ENCODE peak calls at places on chromosome 15, in seven cellular contexts. Q is GM12891, Z is left lung, V is A172, H is NCI-H1092, U is GOT3, W is WTC11. K is an unnamed sample.
A peak's percentile ranks its signal among the peaks of the same experiment; 100 is the strongest.

GRCh38 chr15:57720861-57721260 is 14.3 kb downstream of the POLR2M start:
- DNase-seq in W (no peak), H (no peak), Z (no peak), V (no peak), Q (no peak), U (no peak), K (no peak)

GRCh38 chr15:67183443-67184169 is 70.9 kb downstream of the AAGAB start:
- DNase-seq in W (no peak), Z (no peak), Q (no peak), V (no peak), U (no peak), H (no peak), K (no peak)

GRCh38 chr15:51750942-51751686 is at the start of gene TMOD2:
- DNase-seq in V (no peak), H (no peak), U (no peak), Q (peak; percentile 64), Z (peak; percentile 46), W (peak; percentile 76), K (no peak)

GRCh38 chr15:101337976-101338375 is 42.9 kb upstream of the SNRPA1 start:
- DNase-seq in Z (no peak), V (no peak), W (no peak), H (no peak), Q (no peak), U (no peak), K (no peak)

GRCh38 chr15:57213783-57214366 is 162.4 kb upstream of the CGNL1 start:
- DNase-seq in V (peak; percentile 44), U (no peak), Z (no peak), H (peak; percentile 22), Q (no peak), W (no peak), K (no peak)

GRCh38 chr15:61634837-61635236 is 405.7 kb upstream of the RORA start:
- DNase-seq in U (no peak), H (no peak), W (no peak), V (no peak), Z (no peak), Q (no peak), K (no peak)

GRCh38 chr15:40847225-40847961 is 3.5 kb downstream of the SPINT1 start:
- DNase-seq in W (no peak), Q (peak; percentile 62), Z (peak; percentile 88), V (peak; percentile 68), H (no peak), U (no peak), K (peak; percentile 11)

GRCh38 chr15:68344600-68344999 is 67.1 kb downstream of the FEM1B start:
- DNase-seq in H (no peak), Z (no peak), U (no peak), Q (no peak), W (no peak), V (no peak), K (no peak)

GRCh38 chr15:55248895-55249294 is 40.7 kb downstream of the RAB27A start:
- DNase-seq in Z (no peak), V (no peak), H (no peak), U (no peak), Q (no peak), W (no peak), K (no peak)

GRCh38 chr15:40693904-40694705 is 869 bp upstream of the RAD51 start:
- DNase-seq in Z (no peak), H (no peak), W (no peak), Q (no peak), V (no peak), U (no peak), K (peak; percentile 0)

GRCh38 chr15:75532413-75533250 is 46.5 kb downstream of the PTPN9 start:
- DNase-seq in Z (peak; percentile 39), U (no peak), Q (no peak), V (peak; percentile 55), H (no peak), W (peak; percentile 33), K (no peak)

GRCh38 chr15:52855157-52855556 is 65.0 kb upstream of the ONECUT1 start:
- DNase-seq in Z (no peak), Q (no peak), W (no peak), U (no peak), H (no peak), V (no peak), K (no peak)

GRCh38 chr15:25188051-25188450 is 233.3 kb downstream of the SNRPN start:
- DNase-seq in W (no peak), U (no peak), Z (no peak), H (no peak), Q (no peak), V (no peak), K (no peak)

GRCh38 chr15:99104788-99105515 is at the start of gene SYNM:
- DNase-seq in Z (peak; percentile 58), W (peak; percentile 84), V (peak; percentile 46), U (peak; percentile 67), Q (peak; percentile 81), H (peak; percentile 75), K (peak; percentile 5)

GRCh38 chr15:51861557-51862350 is 32.3 kb downstream of the TMOD3 start:
- DNase-seq in H (no peak), W (no peak), V (no peak), Z (no peak), Q (no peak), U (no peak), K (no peak)

GRCh38 chr15:70099966-70100494 is 2.3 kb upstream of the TLE3 start:
- DNase-seq in V (no peak), Z (no peak), W (no peak), Q (no peak), U (no peak), H (no peak), K (no peak)

GRCh38 chr15:77179541-77179998 is 108.7 kb upstream of the TSPAN3 start:
- DNase-seq in Q (no peak), U (no peak), H (no peak), Z (no peak), W (no peak), V (no peak), K (no peak)

GRCh38 chr15:99755692-99756409 is 22.6 kb upstream of the LYSMD4 start:
- DNase-seq in Z (no peak), V (peak; percentile 42), U (no peak), H (peak; percentile 15), W (peak; percentile 28), Q (peak; percentile 38), K (no peak)

GRCh38 chr15:101458908-101459578 is 30.5 kb downstream of the PCSK6 start:
- DNase-seq in H (no peak), Z (no peak), U (no peak), Q (no peak), W (no peak), V (no peak), K (no peak)

GRCh38 chr15:52651868-52652267 is 27.3 kb downstream of the ATOSA start:
- DNase-seq in U (no peak), V (peak; percentile 91), H (peak; percentile 35), Z (peak; percentile 70), Q (no peak), W (peak; percentile 39), K (no peak)

GRCh38 chr15:69910511-69910910 is 187.2 kb downstream of the TLE3 start:
- DNase-seq in V (no peak), W (no peak), H (no peak), Q (no peak), U (no peak), Z (no peak), K (no peak)

GRCh38 chr15:29369261-29369660 is 99.6 kb upstream of the NSMCE3 start:
- DNase-seq in W (no peak), U (no peak), H (no peak), Q (no peak), Z (no peak), V (no peak), K (no peak)

GRCh38 chr15:88653200-88654064 is 14.6 kb downstream of the ISG20 start:
- DNase-seq in V (no peak), Z (no peak), Q (no peak), H (no peak), W (no peak), U (no peak), K (no peak)

GRCh38 chr15:39785139-39785538 is 2.5 kb upstream of the FSIP1 start:
- DNase-seq in W (no peak), H (no peak), U (no peak), Q (no peak), Z (no peak), V (no peak), K (peak; percentile 9)

GRCh38 chr15:74651251-74651741 is 35.7 kb downstream of the CLK3 start:
- DNase-seq in V (no peak), H (no peak), W (no peak), Q (no peak), Z (no peak), U (no peak), K (no peak)

GRCh38 chr15:45409596-45409995 is 31.3 kb upstream of the GATM start:
- DNase-seq in Q (no peak), W (no peak), V (no peak), Z (no peak), H (no peak), U (no peak), K (no peak)

GRCh38 chr15:60798821-60799220 is 319.9 kb upstream of the ICE2 start:
- DNase-seq in V (no peak), H (no peak), W (no peak), Q (no peak), Z (no peak), U (no peak), K (no peak)

GRCh38 chr15:31579976-31580375 is 253.3 kb downstream of the KLF13 start:
- DNase-seq in Z (no peak), W (no peak), U (no peak), Q (no peak), H (no peak), V (no peak), K (no peak)

GRCh38 chr15:47516576-47517371 is 200.5 kb upstream of the SEMA6D start:
- DNase-seq in W (no peak), H (no peak), Q (no peak), V (no peak), Z (no peak), U (no peak), K (no peak)

GRCh38 chr15:30065025-30065801 is 17.5 kb upstream of the GOLGA8J start:
- DNase-seq in U (no peak), W (no peak), Z (no peak), Q (no peak), V (peak; percentile 94), H (no peak), K (no peak)